ENCODE peak calls at places on chromosomes 5 and 9, in nine cellular contexts. P is OCI-LY7, I is tibial artery, X is HCT116, O is left ventricle myocardium inferior, W is mammary epithelial cell, D is H1, V is AG04450, U is uterus. T is an unnamed sample. For H3K9me3, the result is how much of the 10 kb centered on the place peaks cover.

GRCh38 chr5:138542120-138542955 is 698 bp downstream of the ETF1 start:
- DNase-seq in P (peak), I (no peak), X (no peak), O (no peak), W (no peak), D (no peak), V (no peak), U (no peak), T (peak)

GRCh38 chr9:80552931-80553330 is 981.2 kb downstream of the TLE4 start:
- DNase-seq in P (no peak), I (peak), X (no peak), O (no peak), W (no peak), D (no peak), V (no peak), U (peak), T (no peak)

GRCh38 chr5:87393331-87393730 is 19.4 kb downstream of the CCNH start:
- DNase-seq in P (no peak), I (no peak), X (no peak), O (no peak), W (peak), D (no peak), V (peak), U (no peak), T (no peak)

GRCh38 chr9:93301911-93302525 is 118.1 kb downstream of the WNK2 start:
- DNase-seq in P (no peak), I (no peak), X (no peak), O (no peak), W (no peak), D (peak), V (no peak), U (peak), T (no peak)

GRCh38 chr5:76688836-76689235 is 27.1 kb upstream of the F2R start:
- DNase-seq in P (no peak), I (no peak), X (no peak), O (no peak), W (no peak), D (no peak), V (no peak), U (no peak), T (no peak)

GRCh38 chr5:115429345-115429940 is 115.1 kb downstream of the FEM1C start:
- DNase-seq in P (no peak), I (no peak), X (no peak), O (no peak), W (no peak), D (no peak), V (no peak), U (no peak), T (no peak)

GRCh38 chr9:135774794-135775525 is 73.0 kb downstream of the KCNT1 start:
- DNase-seq in P (no peak), I (no peak), X (no peak), O (no peak), W (no peak), D (no peak), V (no peak), U (no peak), T (no peak)

GRCh38 chr5:66041612-66042011 is 102.5 kb upstream of the SREK1 start:
- DNase-seq in P (no peak), I (no peak), X (no peak), O (no peak), W (no peak), D (no peak), V (no peak), U (no peak), T (no peak)

GRCh38 chr5:78162253-78162862 is 132.1 kb downstream of the AP3B1 start:
- DNase-seq in P (peak), I (no peak), X (peak), O (no peak), W (no peak), D (no peak), V (no peak), U (no peak), T (no peak)

GRCh38 chr5:3794611-3795010 is 199.0 kb downstream of the IRX1 start:
- DNase-seq in P (no peak), I (no peak), X (no peak), O (no peak), W (peak), D (no peak), V (no peak), U (no peak), T (no peak)

GRCh38 chr9:98075332-98075805 is 18.8 kb downstream of the NANS start:
- DNase-seq in P (no peak), I (no peak), X (peak), O (no peak), W (peak), D (no peak), V (peak), U (no peak), T (no peak)

DNA sequence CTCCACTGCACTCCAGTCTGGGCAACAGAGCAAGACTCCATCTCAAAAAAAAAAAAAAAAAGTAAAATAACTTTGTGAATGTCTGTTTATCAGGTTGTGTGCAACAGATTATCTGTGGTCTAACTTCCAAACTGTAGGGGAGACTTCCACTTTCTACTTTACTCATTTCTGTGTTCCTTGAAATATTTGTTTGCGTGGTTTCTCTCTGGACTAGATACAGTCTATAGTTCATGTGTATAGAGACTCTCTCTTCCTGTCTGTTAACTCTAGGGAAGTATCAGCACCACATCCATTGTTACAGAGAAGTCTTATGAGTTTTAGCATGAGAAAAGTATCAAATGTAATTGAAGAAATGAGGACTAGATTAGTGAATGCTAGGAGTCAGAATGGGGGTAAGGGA is 168.3 kb downstream of the LPAR1 start:
- DNase-seq in P (no peak), I (no peak), X (no peak), O (no peak), W (no peak), D (no peak), V (no peak), U (no peak), T (no peak)
- TF ChIP-seq CTCF in P (no peak), I (no peak), X (no peak), O (no peak), W (no peak), D (no peak), V (no peak), U (no peak), T (no peak)

GRCh38 chr5:162384225-162384624 is 316.7 kb downstream of the GABRG2 start:
- DNase-seq in P (no peak), I (no peak), X (no peak), O (no peak), W (no peak), D (no peak), V (no peak), U (no peak), T (no peak)
- H3K9me3 ChIP-seq in P (under half), I (under half), X (under half), O (under half), W (under half), D (under half), V (under half), U (under half), T (under half)

GRCh38 chr9:18190671-18191374 is 283.1 kb upstream of the ADAMTSL1 start:
- DNase-seq in P (no peak), I (no peak), X (no peak), O (no peak), W (no peak), D (no peak), V (no peak), U (no peak), T (no peak)
- TF ChIP-seq CTCF in P (peak), I (no peak), X (no peak), O (no peak), W (no peak), D (peak), V (no peak), U (no peak), T (no peak)

GRCh38 chr5:141261238-141261546 is 16.0 kb downstream of the PCDHB15 start:
- DNase-seq in P (no peak), I (no peak), X (no peak), O (no peak), W (no peak), D (no peak), V (no peak), U (no peak), T (no peak)
- H3K9me3 ChIP-seq in P (under half), I (half or more), X (under half), O (half or more), W (under half), D (half or more), V (under half), U (under half), T (under half)

GRCh38 chr5:35246411-35246810 is 16.1 kb upstream of the PRLR start:
- DNase-seq in P (no peak), I (no peak), X (no peak), O (no peak), W (no peak), D (no peak), V (no peak), U (no peak), T (no peak)
- TF ChIP-seq CTCF in P (no peak), I (no peak), X (no peak), O (no peak), W (no peak), D (no peak), V (no peak), U (peak), T (no peak)

DNA sequence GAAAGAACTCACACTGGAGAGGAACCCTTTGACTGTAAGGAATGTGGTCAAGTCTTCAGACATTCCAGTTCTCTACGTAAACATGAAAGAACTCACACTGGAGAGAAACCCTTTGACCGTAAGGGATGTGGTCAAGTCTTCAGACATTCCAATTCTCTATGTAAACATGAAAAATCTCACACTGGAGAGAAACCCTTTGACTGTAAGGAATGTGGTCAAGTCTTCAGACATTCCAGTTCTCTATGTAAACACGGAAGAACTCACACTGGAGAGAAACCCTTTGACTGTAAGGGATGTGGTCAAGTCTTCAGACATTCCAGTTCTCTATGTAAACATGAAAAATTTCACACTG is 32.6 kb downstream of the MAPK9 start:
- DNase-seq in P (no peak), I (no peak), X (no peak), O (no peak), W (no peak), D (no peak), V (no peak), U (no peak), T (no peak)
- H3K9me3 ChIP-seq in P (half or more), I (half or more), X (half or more), O (half or more), W (half or more), D (half or more), V (half or more), U (under half), T (under half)

GRCh38 chr9:123421801-123422455 is 65.9 kb downstream of the CRB2 start:
- DNase-seq in P (no peak), I (no peak), X (no peak), O (no peak), W (no peak), D (no peak), V (no peak), U (no peak), T (no peak)

GRCh38 chr9:123423036-123423640 is 67.1 kb downstream of the CRB2 start:
- DNase-seq in P (no peak), I (no peak), X (no peak), O (no peak), W (no peak), D (no peak), V (no peak), U (no peak), T (no peak)

GRCh38 chr9:123424131-123424530 is 68.1 kb downstream of the CRB2 start:
- DNase-seq in P (no peak), I (no peak), X (no peak), O (peak), W (no peak), D (no peak), V (no peak), U (peak), T (no peak)

GRCh38 chr9:123421211-123421585 is 65.2 kb downstream of the CRB2 start:
- DNase-seq in P (no peak), I (no peak), X (no peak), O (no peak), W (no peak), D (no peak), V (no peak), U (no peak), T (no peak)

GRCh38 chr9:123422593-123422992 is 66.6 kb downstream of the CRB2 start:
- DNase-seq in P (no peak), I (no peak), X (no peak), O (no peak), W (no peak), D (no peak), V (no peak), U (no peak), T (no peak)
- TF ChIP-seq CTCF in P (no peak), I (no peak), X (no peak), O (no peak), W (no peak), D (no peak), V (no peak), U (no peak), T (no peak)

GRCh38 chr9:35703906-35704672 is 14.4 kb upstream of the TPM2 start:
- DNase-seq in P (no peak), I (no peak), X (no peak), O (peak), W (no peak), D (no peak), V (no peak), U (no peak), T (no peak)
- H3K9me3 ChIP-seq in P (under half), I (under half), X (under half), O (under half), W (under half), D (under half), V (under half), U (under half), T (under half)

GRCh38 chr9:130904070-130905044 is 7.7 kb upstream of the QRFP start:
- DNase-seq in P (no peak), I (no peak), X (no peak), O (no peak), W (no peak), D (no peak), V (no peak), U (no peak), T (no peak)
- TF ChIP-seq CTCF in P (no peak), I (no peak), X (no peak), O (no peak), W (no peak), D (no peak), V (no peak), U (no peak), T (no peak)

T was measured in lung.